ENCODE peak calls at places on chromosomes 4 and X, in four cellular contexts. One of them, this sample, is unnamed.

GRCh38 chrX:40809210-40809609 is 73.9 kb upstream of the MED14 start:
- DNase-seq in activated CD4-positive, alpha-beta T cell treated with anti-CD3 and anti-CD28 coated beads for 36 hours: no peak
- DNase-seq in fibroblast of pulmonary artery: peak; percentile 14
- DNase-seq in IMR-90: peak; percentile 49
- DNase-seq in this sample: peak; percentile 29

GRCh38 chrX:35622601-35623000 is 175.5 kb upstream of the MAGEB16 start:
- DNase-seq in activated CD4-positive, alpha-beta T cell treated with anti-CD3 and anti-CD28 coated beads for 36 hours: no peak
- DNase-seq in fibroblast of pulmonary artery: no peak
- DNase-seq in IMR-90: no peak
- DNase-seq in this sample: no peak

GRCh38 chrX:327660-328126 is 9.1 kb upstream of the GTPBP6 start:
- DNase-seq in activated CD4-positive, alpha-beta T cell treated with anti-CD3 and anti-CD28 coated beads for 36 hours: no peak
- DNase-seq in fibroblast of pulmonary artery: no peak
- DNase-seq in IMR-90: no peak
- DNase-seq in this sample: no peak

GRCh38 chr4:40586729-40587128 is 42.9 kb downstream of the RBM47 start:
- DNase-seq in activated CD4-positive, alpha-beta T cell treated with anti-CD3 and anti-CD28 coated beads for 36 hours: no peak
- DNase-seq in fibroblast of pulmonary artery: no peak
- DNase-seq in IMR-90: no peak
- DNase-seq in this sample: no peak

GRCh38 chr4:139171878-139172691 is 4.9 kb downstream of the ELF2 start:
- DNase-seq in activated CD4-positive, alpha-beta T cell treated with anti-CD3 and anti-CD28 coated beads for 36 hours: peak; percentile 42
- DNase-seq in fibroblast of pulmonary artery: peak; percentile 60
- DNase-seq in IMR-90: peak; percentile 55
- DNase-seq in this sample: peak; percentile 74

GRCh38 chrX:149512225-149512885 is 7.2 kb upstream of the IDS start:
- DNase-seq in activated CD4-positive, alpha-beta T cell treated with anti-CD3 and anti-CD28 coated beads for 36 hours: peak; percentile 68
- DNase-seq in fibroblast of pulmonary artery: peak; percentile 64
- DNase-seq in IMR-90: peak; percentile 38
- DNase-seq in this sample: peak; percentile 42

GRCh38 chr4:69092190-69092589 is 4.1 kb upstream of the UGT2B7 start:
- DNase-seq in activated CD4-positive, alpha-beta T cell treated with anti-CD3 and anti-CD28 coated beads for 36 hours: no peak
- DNase-seq in fibroblast of pulmonary artery: peak; percentile 59
- DNase-seq in IMR-90: peak; percentile 77
- DNase-seq in this sample: peak; percentile 59

GRCh38 chr4:175470141-175470540 is 341.9 kb downstream of the GPM6A start:
- DNase-seq in activated CD4-positive, alpha-beta T cell treated with anti-CD3 and anti-CD28 coated beads for 36 hours: no peak
- DNase-seq in fibroblast of pulmonary artery: peak; percentile 35
- DNase-seq in IMR-90: peak; percentile 15
- DNase-seq in this sample: peak; percentile 79

GRCh38 chrX:151753313-151754041 is 18.9 kb downstream of the CNGA2 start:
- DNase-seq in activated CD4-positive, alpha-beta T cell treated with anti-CD3 and anti-CD28 coated beads for 36 hours: peak; percentile 44
- DNase-seq in fibroblast of pulmonary artery: peak; percentile 64
- DNase-seq in IMR-90: peak; percentile 2
- DNase-seq in this sample: peak; percentile 48

GRCh38 chr4:4289575-4289929 is 402 bp downstream of the LYAR start:
- DNase-seq in activated CD4-positive, alpha-beta T cell treated with anti-CD3 and anti-CD28 coated beads for 36 hours: peak; percentile 13
- DNase-seq in fibroblast of pulmonary artery: peak; percentile 19
- DNase-seq in IMR-90: no peak
- DNase-seq in this sample: no peak

GRCh38 chr4:99574530-99575314 is at the start of gene MTTP:
- DNase-seq in activated CD4-positive, alpha-beta T cell treated with anti-CD3 and anti-CD28 coated beads for 36 hours: no peak
- DNase-seq in fibroblast of pulmonary artery: no peak
- DNase-seq in IMR-90: no peak
- DNase-seq in this sample: no peak

GRCh38 chrX:147646949-147647717 is 264.6 kb upstream of the FMR1 start:
- DNase-seq in activated CD4-positive, alpha-beta T cell treated with anti-CD3 and anti-CD28 coated beads for 36 hours: no peak
- DNase-seq in fibroblast of pulmonary artery: no peak
- DNase-seq in IMR-90: no peak
- DNase-seq in this sample: no peak

GRCh38 chr4:116055857-116056827 is 942.7 kb upstream of the NDST4 start:
- DNase-seq in activated CD4-positive, alpha-beta T cell treated with anti-CD3 and anti-CD28 coated beads for 36 hours: no peak
- DNase-seq in fibroblast of pulmonary artery: peak; percentile 10
- DNase-seq in IMR-90: no peak
- DNase-seq in this sample: no peak

GRCh38 chrX:130108647-130109428 is 1.5 kb downstream of the ELF4 start:
- DNase-seq in activated CD4-positive, alpha-beta T cell treated with anti-CD3 and anti-CD28 coated beads for 36 hours: peak; percentile 60
- DNase-seq in fibroblast of pulmonary artery: no peak
- DNase-seq in IMR-90: no peak
- DNase-seq in this sample: peak; percentile 52

GRCh38 chr4:118112117-118112516 is 77.8 kb downstream of the NDST3 start:
- DNase-seq in activated CD4-positive, alpha-beta T cell treated with anti-CD3 and anti-CD28 coated beads for 36 hours: no peak
- DNase-seq in fibroblast of pulmonary artery: peak; percentile 3
- DNase-seq in IMR-90: no peak
- DNase-seq in this sample: no peak

GRCh38 chr4:76753814-76754213 is 144.1 kb downstream of the SOWAHB start:
- DNase-seq in activated CD4-positive, alpha-beta T cell treated with anti-CD3 and anti-CD28 coated beads for 36 hours: no peak
- DNase-seq in fibroblast of pulmonary artery: peak; percentile 87
- DNase-seq in IMR-90: peak; percentile 98
- DNase-seq in this sample: peak; percentile 96

GRCh38 chrX:19512961-19513360 is 2.3 kb downstream of the MAP3K15 start:
- DNase-seq in activated CD4-positive, alpha-beta T cell treated with anti-CD3 and anti-CD28 coated beads for 36 hours: peak; percentile 7
- DNase-seq in fibroblast of pulmonary artery: no peak
- DNase-seq in IMR-90: no peak
- DNase-seq in this sample: no peak

This sample was measured in EL.